ENCODE peak calls at places on chromosomes 5 and 9, in nine cellular contexts. E is psoas muscle; D is AG10803; X is CD4-positive, alpha-beta T cell; U is cardiac fibroblast; K is lower leg skin; V is kidney epithelial cell; O is mucosa of descending colon; P is fibroblast of pulmonary artery. H is an unnamed sample.

GRCh38 chr9:137725598-137725997 is 106.8 kb downstream of the EHMT1 start:
- DNase-seq in E (no peak), P (no peak), K (peak), X (no peak), D (no peak), V (no peak), O (no peak), U (no peak), H (no peak)

GRCh38 chr5:13572188-13572587 is 372.3 kb downstream of the DNAH5 start:
- DNase-seq in D (no peak), P (no peak), O (no peak), K (no peak), E (no peak), V (no peak), U (no peak), X (no peak), H (no peak)

GRCh38 chr5:151345808-151346478 is 1.4 kb downstream of the SLC36A2 start:
- DNase-seq in D (peak), X (no peak), U (peak), P (no peak), O (no peak), V (no peak), E (peak), K (no peak), H (peak)

GRCh38 chr5:72470817-72471216 is 36.4 kb downstream of the ZNF366 start:
- DNase-seq in U (peak), O (no peak), E (no peak), P (peak), X (no peak), V (peak), K (no peak), D (peak), H (peak)

GRCh38 chr9:83959061-83959460 is 21.0 kb downstream of the HNRNPK start:
- DNase-seq in D (peak), V (peak), X (no peak), O (no peak), U (peak), K (no peak), P (peak), E (no peak), H (peak)

GRCh38 chr5:37847978-37848425 is 8.2 kb upstream of the GDNF start:
- DNase-seq in O (no peak), V (no peak), K (no peak), D (peak), U (peak), X (no peak), E (peak), P (peak), H (no peak)

GRCh38 chr5:33701251-33701650 is 190.5 kb downstream of the ADAMTS12 start:
- DNase-seq in P (peak), E (no peak), U (no peak), X (no peak), O (no peak), V (no peak), K (no peak), D (peak), H (no peak)

GRCh38 chr5:109939109-109939682 is 249.5 kb downstream of the MAN2A1 start:
- DNase-seq in U (peak), K (no peak), D (peak), O (no peak), X (no peak), E (no peak), P (peak), V (no peak), H (no peak)

GRCh38 chr9:105332471-105332870 is 88.0 kb downstream of the SLC44A1 start:
- DNase-seq in K (no peak), X (no peak), E (no peak), P (peak), D (peak), V (no peak), O (no peak), U (peak), H (no peak)

GRCh38 chr5:134007581-134008256 is 2.9 kb upstream of the VDAC1 start:
- DNase-seq in E (no peak), U (peak), D (no peak), K (no peak), O (peak), P (no peak), X (no peak), V (no peak), H (no peak)

GRCh38 chr5:7827602-7828001 is 23.3 kb downstream of the CFAP90 start:
- DNase-seq in E (no peak), U (no peak), V (no peak), P (no peak), D (peak), X (no peak), K (no peak), O (no peak), H (no peak)

GRCh38 chr5:10701567-10702039 is 59.4 kb downstream of the DAP start:
- DNase-seq in E (no peak), K (no peak), U (peak), V (no peak), O (no peak), X (peak), P (peak), D (peak), H (no peak)

GRCh38 chr5:73381587-73382411 is 66.8 kb downstream of the FOXD1 start:
- DNase-seq in D (no peak), V (no peak), K (no peak), O (peak), P (no peak), E (peak), X (no peak), U (no peak), H (no peak)

GRCh38 chr9:38227656-38228055 is 158.6 kb upstream of the SHB start:
- DNase-seq in X (no peak), D (no peak), V (no peak), K (no peak), P (no peak), O (no peak), U (peak), E (no peak), H (no peak)

GRCh38 chr5:116825486-116825885 is 250.9 kb upstream of the SEMA6A start:
- DNase-seq in X (no peak), P (no peak), D (no peak), E (no peak), V (no peak), K (no peak), O (no peak), U (no peak), H (no peak)

GRCh38 chr5:38443390-38443789 is 113.1 kb downstream of the LIFR start:
- DNase-seq in D (no peak), E (no peak), X (no peak), V (no peak), O (no peak), U (no peak), P (no peak), K (no peak), H (no peak)

GRCh38 chr9:13952906-13953305 is 361.0 kb downstream of the NFIB start:
- DNase-seq in V (no peak), E (no peak), K (no peak), D (no peak), P (no peak), U (no peak), O (no peak), X (no peak), H (no peak)

GRCh38 chr5:20694121-20694520 is 706.1 kb upstream of the CDH18 start:
- DNase-seq in K (no peak), E (no peak), U (no peak), D (no peak), P (peak), O (no peak), X (no peak), V (no peak), H (no peak)

GRCh38 chr9:70413427-70413797 is 1.0 kb downstream of the KLF9 start:
- DNase-seq in E (no peak), U (no peak), D (peak), X (peak), P (no peak), V (no peak), O (no peak), K (no peak), H (no peak)

GRCh38 chr5:75616961-75617660 is 5.9 kb downstream of the ANKDD1B start:
- DNase-seq in X (no peak), D (no peak), K (no peak), E (no peak), O (no peak), P (peak), V (no peak), U (peak), H (no peak)

GRCh38 chr9:90261698-90262097 is 380.9 kb downstream of the DIRAS2 start:
- DNase-seq in O (no peak), U (no peak), E (no peak), D (no peak), K (no peak), V (no peak), P (no peak), X (no peak), H (no peak)

GRCh38 chr9:89919171-89919681 is 314.4 kb downstream of the GADD45G start:
- DNase-seq in V (no peak), U (peak), O (no peak), E (no peak), K (peak), X (no peak), D (no peak), P (no peak), H (no peak)

GRCh38 chr9:132447346-132447745 is 37.3 kb downstream of the CFAP77 start:
- DNase-seq in X (no peak), E (no peak), P (no peak), K (no peak), O (no peak), D (no peak), U (no peak), V (no peak), H (no peak)

GRCh38 chr9:15295761-15296405 is 11.1 kb downstream of the TTC39B start:
- DNase-seq in D (peak), P (peak), K (no peak), V (peak), X (no peak), E (no peak), U (peak), O (no peak), H (no peak)

GRCh38 chr9:70994582-70994981 is 126.8 kb downstream of the TRPM3 start:
- DNase-seq in X (no peak), K (no peak), D (no peak), O (no peak), P (no peak), V (no peak), E (no peak), U (no peak), H (no peak)

GRCh38 chr9:111891910-111892499 is 4.6 kb upstream of the UGCG start:
- DNase-seq in O (peak), X (peak), U (no peak), V (no peak), P (no peak), E (no peak), D (no peak), K (no peak), H (no peak)

GRCh38 chr5:177491429-177491945 is 5.9 kb downstream of the PDLIM7 start:
- DNase-seq in P (no peak), D (no peak), V (no peak), O (no peak), K (no peak), X (no peak), U (peak), E (peak), H (no peak)

GRCh38 chr9:94623253-94623652 is 16.1 kb downstream of the FBP1 start:
- DNase-seq in U (peak), E (peak), K (no peak), X (no peak), D (peak), O (peak), V (no peak), P (peak), H (no peak)

DNA sequence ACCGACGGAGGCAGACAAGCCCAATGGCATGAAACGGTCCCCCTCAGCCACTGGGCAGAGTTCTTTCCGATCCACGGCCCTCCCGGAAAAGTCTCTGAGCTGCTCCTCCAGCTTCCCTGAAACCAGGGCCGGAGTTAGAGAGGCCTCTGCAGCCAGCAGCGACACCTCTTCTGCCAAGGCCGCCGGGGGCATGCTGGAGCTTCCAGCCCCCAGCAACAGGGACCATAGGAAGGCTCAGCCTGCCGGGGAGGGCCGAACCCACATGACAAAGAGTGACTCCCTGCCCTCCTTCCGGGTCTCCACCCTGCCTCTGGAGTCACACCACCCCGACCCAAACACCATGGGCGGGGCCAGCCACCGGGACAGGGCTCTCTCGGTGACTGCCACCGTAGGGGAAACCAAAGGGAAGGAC is 30.1 kb downstream of the CD180 start:
- DNase-seq in O (peak), D (no peak), X (peak), E (peak), V (no peak), P (no peak), K (peak), U (no peak), H (no peak)
- TF ChIP-seq CTCF in O (no peak), D (no peak), X (no peak), E (no peak), V (no peak), P (no peak), K (no peak), U (no peak), H (no peak)

GRCh38 chr5:55307383-55308253 is at the start of the genes DHX29 and MTREX:
- DNase-seq in V (peak), P (peak), O (peak), E (peak), X (peak), D (peak), U (peak), K (peak), H (peak)

GRCh38 chr5:55304584-55304983 is 2.9 kb downstream of the DHX29 start:
- DNase-seq in P (no peak), K (no peak), O (no peak), V (no peak), U (no peak), E (no peak), D (no peak), X (no peak), H (no peak)

GRCh38 chr5:55306641-55307382 is 682 bp downstream of the DHX29 start:
- DNase-seq in X (no peak), O (no peak), K (no peak), P (no peak), D (no peak), U (no peak), E (no peak), V (no peak), H (no peak)

GRCh38 chr5:55303238-55303690 is 4.2 kb downstream of the DHX29 start:
- DNase-seq in E (no peak), U (peak), D (peak), V (peak), P (peak), K (no peak), O (no peak), X (no peak), H (peak)

GRCh38 chr5:55308254-55308836 is 556 bp downstream of the MTREX start:
- DNase-seq in X (no peak), P (peak), V (no peak), O (no peak), U (peak), E (no peak), D (peak), K (no peak), H (no peak)
- TF ChIP-seq CTCF in X (no peak), P (peak), V (peak), O (no peak), U (no peak), E (no peak), D (peak), K (no peak), H (no peak)

GRCh38 chr9:128862401-128862851 is 19.3 kb downstream of the KYAT1 start:
- DNase-seq in D (no peak), P (no peak), X (no peak), O (peak), E (peak), K (no peak), V (no peak), U (no peak), H (no peak)

GRCh38 chr9:128861501-128861900 is 20.2 kb downstream of the KYAT1 start:
- DNase-seq in K (no peak), D (no peak), P (no peak), V (no peak), O (peak), X (no peak), U (no peak), E (peak), H (no peak)

GRCh38 chr9:128860937-128861336 is 20.8 kb downstream of the KYAT1 start:
- DNase-seq in O (no peak), P (no peak), E (no peak), D (no peak), X (no peak), U (no peak), V (no peak), K (no peak), H (no peak)

GRCh38 chr9:128863647-128864046 is 18.1 kb downstream of the KYAT1 start:
- DNase-seq in P (peak), V (no peak), U (peak), E (peak), X (peak), K (peak), D (peak), O (peak), H (no peak)
- TF ChIP-seq CTCF in P (peak), V (peak), U (peak), E (peak), X (peak), K (no peak), D (peak), O (peak), H (peak)

GRCh38 chr5:187617-188451 is 3.5 kb upstream of the LRRC14B start:
- DNase-seq in O (no peak), U (no peak), K (peak), X (no peak), E (no peak), D (peak), V (no peak), P (no peak), H (no peak)

GRCh38 chr5:189976-190365 is 1.3 kb upstream of the LRRC14B start:
- DNase-seq in O (no peak), K (peak), X (no peak), V (no peak), E (no peak), D (no peak), U (no peak), P (no peak), H (no peak)

GRCh38 chr5:190366-191035 is 794 bp upstream of the LRRC14B start:
- DNase-seq in U (no peak), K (peak), E (no peak), O (no peak), D (no peak), V (no peak), P (no peak), X (no peak), H (no peak)

GRCh38 chr5:189486-189885 is 1.8 kb upstream of the LRRC14B start:
- DNase-seq in O (no peak), K (no peak), V (no peak), E (no peak), U (no peak), P (no peak), D (no peak), X (no peak), H (no peak)

GRCh38 chr5:188488-189481 is 2.5 kb upstream of the LRRC14B start:
- DNase-seq in P (peak), X (peak), E (peak), U (peak), D (peak), K (peak), V (peak), O (peak), H (peak)
- TF ChIP-seq CTCF in P (peak), X (peak), E (peak), U (peak), D (peak), K (no peak), V (peak), O (peak), H (peak)

DNA sequence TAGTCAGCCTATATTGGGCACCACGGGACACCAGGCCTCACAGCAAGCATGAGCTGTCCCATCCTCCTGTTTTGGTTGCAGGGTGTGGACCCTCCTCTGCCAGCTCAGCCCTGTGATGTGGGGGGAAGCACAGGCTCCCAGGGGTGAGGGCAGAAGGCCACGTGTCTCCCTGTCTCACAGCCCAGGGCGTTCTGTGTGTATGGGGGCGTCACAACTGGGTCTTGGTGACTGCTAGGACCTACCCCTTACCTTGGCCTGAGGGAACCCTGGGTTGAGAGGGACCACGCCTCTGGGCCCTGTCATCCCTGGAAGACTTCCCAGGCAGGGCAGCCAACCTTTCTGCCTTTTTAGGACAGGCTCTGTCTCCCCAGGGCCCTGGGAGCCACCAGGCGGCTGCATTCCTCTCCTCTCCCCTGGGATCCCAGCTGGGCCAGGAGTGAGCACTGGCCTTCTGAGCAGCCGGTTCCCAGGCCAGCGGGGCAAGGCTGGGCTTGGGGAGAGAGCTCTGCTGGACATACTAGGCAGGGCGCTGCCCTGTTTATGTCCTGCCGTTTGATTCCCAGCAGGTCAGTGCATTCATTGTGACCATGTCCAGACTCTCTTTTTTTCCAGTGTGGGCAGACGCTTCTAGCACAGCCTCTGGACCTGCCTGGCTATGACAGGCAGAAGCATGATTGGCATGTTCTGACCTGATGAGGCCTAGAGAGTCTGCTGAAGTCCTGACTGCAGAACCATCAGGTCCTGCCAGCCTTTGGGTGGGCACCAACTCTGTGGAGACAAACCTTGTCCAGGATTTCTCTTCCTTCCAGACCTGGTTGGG is 97.5 kb downstream of the DAB2IP start:
- DNase-seq in D (peak), V (no peak), K (no peak), O (no peak), U (no peak), E (peak), X (no peak), P (no peak), H (no peak)
- TF ChIP-seq CTCF in D (no peak), V (no peak), K (no peak), O (no peak), U (no peak), E (no peak), X (no peak), P (no peak), H (no peak)

GRCh38 chr5:132176987-132177386 is 50.7 kb downstream of the P4HA2 start:
- DNase-seq in X (no peak), V (no peak), K (no peak), E (no peak), U (peak), O (no peak), D (no peak), P (peak), H (no peak)
- TF ChIP-seq CTCF in X (no peak), V (no peak), K (no peak), E (no peak), U (peak), O (no peak), D (peak), P (peak), H (peak)

DNA sequence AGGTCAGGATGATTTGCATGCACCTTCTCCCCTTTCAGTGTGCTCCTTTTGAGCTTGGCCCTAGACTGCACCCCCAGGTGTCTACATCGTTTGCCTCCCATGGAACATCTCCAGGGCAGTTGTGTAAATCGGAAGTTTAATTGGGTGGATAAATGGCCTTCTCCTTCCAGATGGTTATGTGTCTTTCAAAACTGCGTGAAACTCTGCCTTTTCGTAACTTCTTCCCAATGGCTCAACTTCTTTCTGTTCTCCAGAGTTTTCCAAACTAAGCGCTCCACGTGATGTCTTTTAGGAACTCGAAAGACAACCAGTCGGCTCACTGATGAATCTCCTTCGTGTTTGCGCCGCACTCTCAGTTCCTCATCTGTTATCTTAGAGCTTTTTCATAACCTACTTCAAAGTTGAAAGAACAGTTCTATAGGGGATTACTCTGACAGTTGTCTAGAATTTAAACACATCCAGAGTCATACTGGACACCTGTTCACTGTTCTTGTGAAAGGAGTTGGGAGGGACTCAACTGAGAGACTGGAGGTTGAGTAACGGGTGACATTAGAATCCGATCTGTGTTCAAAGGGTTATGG is 1.8 kb downstream of the ADAMTS19 start:
- DNase-seq in P (no peak), O (no peak), V (no peak), E (no peak), D (no peak), U (no peak), X (no peak), K (no peak), H (no peak)
- TF ChIP-seq CTCF in P (no peak), O (no peak), V (no peak), E (no peak), D (no peak), U (no peak), X (no peak), K (no peak), H (no peak)

H was measured in retinal pigment epithelial cell.